ENCODE peak calls at places on chromosomes 1 and 21, in six cellular contexts. One of them, this sample, is unnamed.

GRCh38 chr1:115300087-115300856 is 37.8 kb downstream of the NGF start:
- DNase-seq in IMR-90: peak; percentile 32
- DNase-seq in H9: no peak
- DNase-seq in neuronal stem cell: peak; percentile 9
- DNase-seq in H1: no peak
- DNase-seq in trophoblast cell: peak; percentile 73
- DNase-seq in this sample: peak; percentile 33

GRCh38 chr1:170071378-170071777 is 3.1 kb downstream of the KIFAP3 start:
- DNase-seq in IMR-90: no peak
- DNase-seq in H9: no peak
- DNase-seq in neuronal stem cell: no peak
- DNase-seq in H1: no peak
- DNase-seq in trophoblast cell: no peak
- DNase-seq in this sample: no peak

GRCh38 chr1:236623371-236624166 is 19.3 kb upstream of the HEATR1 start:
- DNase-seq in IMR-90: no peak
- DNase-seq in H9: no peak
- DNase-seq in neuronal stem cell: no peak
- DNase-seq in H1: no peak
- DNase-seq in trophoblast cell: no peak
- DNase-seq in this sample: peak; percentile 6

GRCh38 chr1:170288155-170288554 is 142.4 kb downstream of the NTMT2 start:
- DNase-seq in IMR-90: no peak
- DNase-seq in H9: no peak
- DNase-seq in neuronal stem cell: no peak
- DNase-seq in H1: no peak
- DNase-seq in trophoblast cell: no peak
- DNase-seq in this sample: no peak

GRCh38 chr1:184965889-184966860 is 8.1 kb downstream of the NIBAN1 start:
- DNase-seq in IMR-90: no peak
- DNase-seq in H9: no peak
- DNase-seq in neuronal stem cell: no peak
- DNase-seq in H1: no peak
- DNase-seq in trophoblast cell: no peak
- DNase-seq in this sample: peak; percentile 38

GRCh38 chr21:46191686-46192575 is 7.7 kb upstream of the SPATC1L start:
- DNase-seq in IMR-90: no peak
- DNase-seq in H9: no peak
- DNase-seq in neuronal stem cell: no peak
- DNase-seq in H1: peak; percentile 42
- DNase-seq in trophoblast cell: no peak
- DNase-seq in this sample: no peak

GRCh38 chr1:48869116-48869893 is 92.6 kb upstream of the BEND5 start:
- DNase-seq in IMR-90: no peak
- DNase-seq in H9: no peak
- DNase-seq in neuronal stem cell: no peak
- DNase-seq in H1: no peak
- DNase-seq in trophoblast cell: no peak
- DNase-seq in this sample: no peak

GRCh38 chr1:218330043-218330623 is 15.0 kb upstream of the TGFB2 start:
- DNase-seq in IMR-90: peak; percentile 61
- DNase-seq in H9: no peak
- DNase-seq in neuronal stem cell: no peak
- DNase-seq in H1: no peak
- DNase-seq in trophoblast cell: no peak
- DNase-seq in this sample: peak; percentile 54

GRCh38 chr1:116895073-116895472 is 14.6 kb upstream of the PTGFRN start:
- DNase-seq in IMR-90: no peak
- DNase-seq in H9: no peak
- DNase-seq in neuronal stem cell: no peak
- DNase-seq in H1: no peak
- DNase-seq in trophoblast cell: no peak
- DNase-seq in this sample: no peak

GRCh38 chr1:204143276-204144041 is 8.4 kb downstream of the ETNK2 start:
- DNase-seq in IMR-90: no peak
- DNase-seq in H9: no peak
- DNase-seq in neuronal stem cell: no peak
- DNase-seq in H1: no peak
- DNase-seq in trophoblast cell: no peak
- DNase-seq in this sample: no peak
- H4K91ac ChIP-seq in IMR-90: no peak overlapping the region
- H4K91ac ChIP-seq in H9: no peak overlapping the region
- H4K91ac ChIP-seq in neuronal stem cell: no peak overlapping the region
- H4K91ac ChIP-seq in H1: no peak overlapping the region
- H4K91ac ChIP-seq in trophoblast cell: no peak overlapping the region
- H4K91ac ChIP-seq in this sample: no peak overlapping the region

GRCh38 chr1:57464756-57465155 is 40.9 kb upstream of the DAB1 start:
- DNase-seq in IMR-90: no peak
- DNase-seq in H9: no peak
- DNase-seq in neuronal stem cell: no peak
- DNase-seq in H1: no peak
- DNase-seq in trophoblast cell: no peak
- DNase-seq in this sample: no peak

DNA sequence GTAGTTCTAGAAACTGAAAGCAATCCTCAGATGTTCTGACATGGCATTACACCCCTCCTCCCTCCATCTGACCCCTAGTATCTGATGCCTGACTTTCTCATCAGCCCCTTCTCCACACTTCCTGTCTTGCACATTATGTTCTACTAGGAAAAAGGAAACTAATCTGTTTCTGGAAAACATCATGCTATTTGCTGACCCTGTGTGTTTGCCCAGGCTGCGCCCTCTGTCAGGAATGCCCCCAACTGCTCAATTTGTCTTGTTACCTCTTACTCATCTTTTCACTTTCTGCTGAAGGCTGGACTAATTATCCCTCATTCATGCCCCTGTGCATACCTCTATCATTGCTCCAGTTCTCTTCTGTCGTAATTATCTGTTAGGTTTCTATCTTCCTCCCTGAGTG is 37.5 kb upstream of the DAB1 start:
- DNase-seq in IMR-90: no peak
- DNase-seq in H9: no peak
- DNase-seq in neuronal stem cell: no peak
- DNase-seq in H1: no peak
- DNase-seq in trophoblast cell: no peak
- DNase-seq in this sample: peak; percentile 35
- H3K9ac ChIP-seq in IMR-90: no peak overlapping the region
- H3K9ac ChIP-seq in H9: no peak overlapping the region
- H3K9ac ChIP-seq in neuronal stem cell: no peak overlapping the region
- H3K9ac ChIP-seq in H1: no peak overlapping the region
- H3K9ac ChIP-seq in trophoblast cell: no peak overlapping the region
- H3K9ac ChIP-seq in this sample: no peak overlapping the region

GRCh38 chr1:232510367-232511110 is 119.4 kb downstream of the SIPA1L2 start:
- DNase-seq in IMR-90: no peak
- DNase-seq in H9: no peak
- DNase-seq in neuronal stem cell: no peak
- DNase-seq in H1: no peak
- DNase-seq in trophoblast cell: no peak
- DNase-seq in this sample: no peak

GRCh38 chr1:232511172-232511571 is 118.8 kb downstream of the SIPA1L2 start:
- DNase-seq in IMR-90: no peak
- DNase-seq in H9: no peak
- DNase-seq in neuronal stem cell: no peak
- DNase-seq in H1: no peak
- DNase-seq in trophoblast cell: no peak
- DNase-seq in this sample: peak; percentile 35

GRCh38 chr1:232509570-232509969 is 120.4 kb downstream of the SIPA1L2 start:
- DNase-seq in IMR-90: peak; percentile 29
- DNase-seq in H9: no peak
- DNase-seq in neuronal stem cell: peak; percentile 9
- DNase-seq in H1: no peak
- DNase-seq in trophoblast cell: no peak
- DNase-seq in this sample: peak; percentile 67

GRCh38 chr1:232507571-232507970 is 122.4 kb downstream of the SIPA1L2 start:
- DNase-seq in IMR-90: no peak
- DNase-seq in H9: no peak
- DNase-seq in neuronal stem cell: no peak
- DNase-seq in H1: no peak
- DNase-seq in trophoblast cell: no peak
- DNase-seq in this sample: no peak

GRCh38 chr1:232508161-232508661 is 121.7 kb downstream of the SIPA1L2 start:
- DNase-seq in IMR-90: no peak
- DNase-seq in H9: no peak
- DNase-seq in neuronal stem cell: no peak
- DNase-seq in H1: no peak
- DNase-seq in trophoblast cell: no peak
- DNase-seq in this sample: no peak
- H3K4ac ChIP-seq in IMR-90: peak overlapping the region; percentile 75
- H3K4ac ChIP-seq in H9: no peak overlapping the region
- H3K4ac ChIP-seq in neuronal stem cell: no peak overlapping the region
- H3K4ac ChIP-seq in H1: no peak overlapping the region
- H3K4ac ChIP-seq in trophoblast cell: no peak overlapping the region
- H3K4ac ChIP-seq in this sample: peak overlapping the region; percentile 21

GRCh38 chr1:201023517-201023902 is at the start of gene KIF21B:
- DNase-seq in IMR-90: no peak
- DNase-seq in H9: peak; percentile 89
- DNase-seq in neuronal stem cell: peak; percentile 87
- DNase-seq in H1: peak; percentile 92
- DNase-seq in trophoblast cell: peak; percentile 53
- DNase-seq in this sample: peak; percentile 71
- H4K91ac ChIP-seq in IMR-90: no peak within 1 kb of the TSS
- H4K91ac ChIP-seq in H9: no peak within 1 kb of the TSS
- H4K91ac ChIP-seq in neuronal stem cell: no peak within 1 kb of the TSS
- H4K91ac ChIP-seq in H1: peak within 1 kb of the TSS; percentile 58
- H4K91ac ChIP-seq in trophoblast cell: no peak within 1 kb of the TSS
- H4K91ac ChIP-seq in this sample: peak within 1 kb of the TSS; percentile 62

GRCh38 chr1:152168535-152168868 is 9.5 kb upstream of the RPTN start:
- DNase-seq in IMR-90: no peak
- DNase-seq in H9: no peak
- DNase-seq in neuronal stem cell: no peak
- DNase-seq in H1: no peak
- DNase-seq in trophoblast cell: no peak
- DNase-seq in this sample: no peak
- H3K9ac ChIP-seq in IMR-90: no peak overlapping the region
- H3K9ac ChIP-seq in H9: no peak overlapping the region
- H3K9ac ChIP-seq in neuronal stem cell: no peak overlapping the region
- H3K9ac ChIP-seq in H1: no peak overlapping the region
- H3K9ac ChIP-seq in trophoblast cell: no peak overlapping the region
- H3K9ac ChIP-seq in this sample: no peak overlapping the region

DNA sequence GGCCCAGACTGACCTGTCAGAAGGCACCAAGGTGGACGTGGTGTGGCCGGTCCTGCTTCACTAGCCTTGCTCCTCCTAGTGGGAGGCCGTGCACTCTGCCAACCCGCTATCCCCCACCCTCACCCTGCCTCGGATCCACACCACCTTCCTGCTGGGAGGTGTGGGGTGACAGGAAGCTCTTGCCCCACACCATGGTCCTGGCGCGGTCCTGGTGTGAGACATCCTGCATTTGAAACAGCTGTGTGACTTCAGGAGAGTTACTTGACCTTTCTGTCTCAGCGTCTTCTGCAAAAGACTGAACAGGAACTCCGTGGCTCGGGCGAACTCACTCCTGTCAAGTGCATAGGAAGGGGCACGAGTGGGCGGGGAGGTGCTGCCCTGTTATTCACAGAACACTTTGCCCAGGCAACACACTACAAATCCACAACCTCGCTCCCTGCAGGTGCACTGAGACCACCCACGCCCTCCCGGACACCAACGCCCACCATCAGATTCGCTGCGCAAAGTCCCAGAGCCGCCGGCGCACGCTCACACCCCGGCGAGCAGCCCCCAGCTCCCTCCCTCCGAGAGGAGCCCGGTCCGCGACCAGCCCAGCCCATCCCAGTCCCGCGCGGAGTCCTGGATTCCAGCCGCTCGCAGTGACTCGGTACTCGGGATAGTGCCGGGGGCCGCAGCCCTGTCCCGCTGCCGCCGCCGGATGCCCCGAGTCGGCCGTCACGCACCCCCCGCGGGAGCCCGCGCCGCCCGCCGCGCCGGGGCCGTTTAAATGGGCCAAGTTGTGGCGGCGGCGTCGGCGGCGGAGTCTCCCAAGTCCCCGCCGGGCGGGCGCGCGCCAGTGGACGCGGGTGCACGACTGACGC is at the start of gene SAMD11:
- DNase-seq in IMR-90: peak; percentile 76
- DNase-seq in H9: peak; percentile 68
- DNase-seq in neuronal stem cell: peak; percentile 88
- DNase-seq in H1: peak; percentile 80
- DNase-seq in trophoblast cell: no peak
- DNase-seq in this sample: peak; percentile 84
- H3K4ac ChIP-seq in IMR-90: peak within 1 kb of the TSS; percentile 31
- H3K4ac ChIP-seq in H9: no peak within 1 kb of the TSS
- H3K4ac ChIP-seq in neuronal stem cell: no peak within 1 kb of the TSS
- H3K4ac ChIP-seq in H1: peak within 1 kb of the TSS; percentile 85
- H3K4ac ChIP-seq in trophoblast cell: no peak within 1 kb of the TSS
- H3K4ac ChIP-seq in this sample: peak within 1 kb of the TSS; percentile 82

GRCh38 chr1:213688655-213689054 is 299.1 kb upstream of the PROX1 start:
- DNase-seq in IMR-90: no peak
- DNase-seq in H9: no peak
- DNase-seq in neuronal stem cell: no peak
- DNase-seq in H1: no peak
- DNase-seq in trophoblast cell: no peak
- DNase-seq in this sample: no peak
- H4K91ac ChIP-seq in IMR-90: no peak overlapping the region
- H4K91ac ChIP-seq in H9: no peak overlapping the region
- H4K91ac ChIP-seq in neuronal stem cell: no peak overlapping the region
- H4K91ac ChIP-seq in H1: no peak overlapping the region
- H4K91ac ChIP-seq in trophoblast cell: no peak overlapping the region
- H4K91ac ChIP-seq in this sample: no peak overlapping the region